ENCODE peak calls at places on chromosomes 3 and 15, in five cellular contexts. S is IMR-90, P is H9, I is mesenchymal stem cell, J is H1. E is an unnamed sample.

GRCh38 chr3:24373198-24373959 is 121.3 kb downstream of the THRB start:
- DNase-seq in S (no peak), P (no peak), I (no peak), J (no peak), E (no peak)

GRCh38 chr15:65008989-65009388 is 19.3 kb upstream of the SPG21 start:
- DNase-seq in S (no peak), P (no peak), I (no peak), J (no peak), E (no peak)

GRCh38 chr3:128081226-128081625 is 29.0 kb downstream of the SEC61A1 start:
- DNase-seq in S (no peak), P (no peak), I (no peak), J (no peak), E (no peak)

GRCh38 chr3:135229018-135229495 is 434.0 kb downstream of the EPHB1 start:
- DNase-seq in S (no peak), P (peak), I (no peak), J (no peak), E (no peak)

GRCh38 chr3:15716178-15716577 is 81.6 kb downstream of the ANKRD28 start:
- DNase-seq in S (no peak), P (no peak), I (no peak), J (no peak), E (no peak)

GRCh38 chr3:4888913-4889846 is 90.1 kb upstream of the BHLHE40 start:
- DNase-seq in S (no peak), P (no peak), I (peak), J (no peak), E (no peak)

GRCh38 chr3:100033814-100034490 is 80.3 kb downstream of the FILIP1L start:
- DNase-seq in S (peak), P (no peak), I (peak), J (no peak), E (no peak)

GRCh38 chr3:72907131-72907697 is 19.4 kb downstream of the GXYLT2 start:
- DNase-seq in S (peak), P (no peak), I (no peak), J (no peak), E (no peak)

GRCh38 chr3:139518926-139519842 is 20.4 kb downstream of the RBP1 start:
- DNase-seq in S (no peak), P (no peak), I (no peak), J (peak), E (no peak)

GRCh38 chr3:110318108-110318507 is 753.5 kb upstream of the NECTIN3 start:
- DNase-seq in S (peak), P (no peak), I (no peak), J (no peak), E (no peak)

GRCh38 chr3:127222664-127223063 is 29.7 kb downstream of the PRR23E start:
- DNase-seq in S (no peak), P (no peak), I (no peak), J (no peak), E (no peak)

GRCh38 chr3:124277516-124277890 is 285.6 kb upstream of the ROPN1 start:
- DNase-seq in S (peak), P (no peak), I (no peak), J (no peak), E (no peak)
- H3K14ac ChIP-seq in S (no peak), P (no peak), I (no peak), J (no peak), E (no peak)

GRCh38 chr3:49021813-49022720 is at the start of gene NDUFAF3:
- DNase-seq in S (peak), P (peak), I (peak), J (peak), E (peak)
- H2BK5ac ChIP-seq in S (peak), P (no peak), I (peak), J (peak), E (peak)

GRCh38 chr3:124772081-124772831 is 42.0 kb downstream of the UMPS start:
- DNase-seq in S (peak), P (no peak), I (peak), J (no peak), E (no peak)
- H3K14ac ChIP-seq in S (peak), P (no peak), I (no peak), J (no peak), E (no peak)

DNA sequence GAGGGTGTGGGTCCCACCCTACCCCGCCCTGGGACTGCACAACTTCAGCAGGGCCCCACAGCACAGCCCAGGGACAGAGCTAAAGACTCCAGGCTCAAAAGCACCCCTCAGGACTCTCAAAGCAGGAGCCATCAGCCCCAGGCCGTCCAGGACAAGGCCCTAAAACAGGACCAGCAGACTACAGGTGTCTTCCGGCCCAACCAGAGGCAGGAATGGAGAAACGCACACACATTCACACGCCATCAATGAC is 26.1 kb downstream of the ATRIP start:
- DNase-seq in S (no peak), P (no peak), I (no peak), J (no peak), E (no peak)
- H2BK5ac ChIP-seq in S (peak), P (peak), I (peak), J (peak), E (peak)

DNA sequence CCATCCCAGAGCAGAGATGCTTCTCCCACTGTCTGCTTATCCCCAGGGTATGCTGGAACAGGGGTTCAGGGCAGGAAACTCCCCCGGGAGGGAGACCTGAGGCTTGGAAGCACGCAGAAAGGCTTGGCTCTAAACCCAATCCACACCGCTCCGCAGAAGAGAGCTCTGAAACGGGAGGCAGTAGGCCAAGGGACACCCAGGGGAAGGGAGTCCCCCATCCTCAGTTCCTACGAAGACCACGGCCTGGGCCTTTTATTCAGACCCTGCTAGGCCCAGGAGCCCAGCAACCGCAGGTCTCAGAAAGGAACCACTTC is 1.8 kb upstream of the HAPLN3 start:
- DNase-seq in S (no peak), P (no peak), I (no peak), J (no peak), E (no peak)
- H3K14ac ChIP-seq in S (peak), P (no peak), I (no peak), J (no peak), E (no peak)

GRCh38 chr3:40307176-40307575 is 2.3 kb upstream of the EIF1B start:
- DNase-seq in S (peak), P (no peak), I (no peak), J (no peak), E (no peak)

GRCh38 chr3:40309439-40309924 is at the start of gene EIF1B:
- DNase-seq in S (peak), P (peak), I (peak), J (peak), E (peak)

GRCh38 chr3:40309925-40310635 is 573 bp downstream of the EIF1B start:
- DNase-seq in S (peak), P (no peak), I (peak), J (peak), E (peak)

GRCh38 chr3:40310690-40311089 is 1.2 kb downstream of the EIF1B start:
- DNase-seq in S (peak), P (no peak), I (peak), J (no peak), E (no peak)

GRCh38 chr3:40308725-40309438 is 625 bp upstream of the EIF1B start:
- DNase-seq in S (no peak), P (no peak), I (no peak), J (no peak), E (no peak)
- H2BK5ac ChIP-seq in S (peak), P (no peak), I (no peak), J (no peak), E (no peak)

GRCh38 chr15:62770111-62770660 is 272.4 kb upstream of the TPM1 start:
- DNase-seq in S (peak), P (no peak), I (no peak), J (no peak), E (no peak)

GRCh38 chr15:62773369-62774165 is 269.0 kb upstream of the TPM1 start:
- DNase-seq in S (no peak), P (no peak), I (no peak), J (no peak), E (no peak)

GRCh38 chr15:62769604-62770003 is 272.9 kb upstream of the TPM1 start:
- DNase-seq in S (peak), P (no peak), I (peak), J (no peak), E (no peak)

GRCh38 chr15:62771234-62771633 is 271.3 kb upstream of the TPM1 start:
- DNase-seq in S (no peak), P (no peak), I (no peak), J (no peak), E (no peak)

GRCh38 chr15:62770752-62771151 is 271.8 kb upstream of the TPM1 start:
- DNase-seq in S (peak), P (no peak), I (peak), J (no peak), E (no peak)
- H3K14ac ChIP-seq in S (peak), P (no peak), I (no peak), J (no peak), E (no peak)

GRCh38 chr3:184135149-184135910 is at the start of gene EIF2B5:
- DNase-seq in S (peak), P (peak), I (peak), J (peak), E (peak)
- H2BK5ac ChIP-seq in S (peak), P (no peak), I (peak), J (peak), E (no peak)

GRCh38 chr3:134036291-134036690 is 6.6 kb upstream of the SLCO2A1 start:
- DNase-seq in S (no peak), P (peak), I (no peak), J (no peak), E (no peak)
- H3K14ac ChIP-seq in S (no peak), P (no peak), I (no peak), J (no peak), E (no peak)

DNA sequence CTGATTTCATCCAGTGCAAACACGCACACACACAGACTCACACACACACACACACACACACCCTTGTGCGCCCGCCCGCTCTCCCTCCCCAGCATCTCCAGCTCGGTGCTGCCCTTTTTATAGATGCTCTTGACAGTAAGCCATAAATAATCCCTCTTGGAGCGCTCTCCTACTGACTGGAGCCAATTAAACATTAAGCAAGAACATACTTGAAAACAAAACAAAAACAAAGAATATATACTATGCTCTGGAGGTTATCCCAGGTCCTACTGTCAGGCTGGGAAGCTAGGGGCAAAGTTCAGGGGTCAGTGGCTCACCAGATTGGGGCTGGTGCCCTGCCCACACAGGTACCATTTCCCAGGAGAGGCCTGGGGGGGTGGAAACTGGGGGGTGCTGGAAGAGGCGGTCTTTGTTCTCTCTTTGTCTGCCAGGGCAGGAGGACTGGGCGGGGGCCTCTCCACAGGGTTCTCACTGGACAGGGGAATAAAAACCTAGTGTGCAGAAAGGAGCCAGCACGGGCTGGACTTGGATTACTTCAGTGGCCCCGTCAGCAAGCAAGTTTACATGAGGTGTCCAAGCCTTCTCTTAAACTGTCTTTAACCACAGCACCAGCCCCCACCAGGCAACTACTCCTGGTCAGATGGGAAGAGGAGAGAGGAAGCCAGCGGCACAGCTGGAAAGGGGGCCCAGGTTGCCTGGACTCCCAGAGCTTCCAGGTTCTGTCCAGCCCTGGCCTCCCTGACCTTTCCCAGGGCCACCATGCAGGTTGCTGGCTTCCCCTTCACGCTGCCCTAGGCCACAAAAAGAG is 16.1 kb downstream of the BMF start:
- DNase-seq in S (peak), P (no peak), I (peak), J (no peak), E (no peak)
- H2BK5ac ChIP-seq in S (peak), P (no peak), I (peak), J (peak), E (no peak)

E was measured in neuronal stem cell.